ENCODE peak calls at places on chromosome 19, in four cellular contexts. S is epithelial cell of esophagus, L is hepatocyte, Q is GM23338. K is an unnamed sample.
A peak's percentile ranks its signal among the peaks of the same experiment; 100 is the strongest.

GRCh38 chr19:20661150-20661819 is at the start of gene ZNF626:
- DNase-seq in S (peak; percentile 98), L (peak; percentile 98), Q (peak; percentile 100), K (peak; percentile 91)

GRCh38 chr19:46181386-46181774 is 33.3 kb downstream of the IGFL2 start:
- DNase-seq in S (peak; percentile 37), L (no peak), Q (no peak), K (no peak)

GRCh38 chr19:16127080-16127479 is 15.4 kb downstream of the RAB8A start:
- DNase-seq in S (no peak), L (no peak), Q (no peak), K (no peak)

GRCh38 chr19:1270854-1271527 is 1.9 kb downstream of the CIRBP start:
- DNase-seq in S (no peak), L (no peak), Q (no peak), K (no peak)

GRCh38 chr19:41341669-41342490 is 11.8 kb downstream of the TGFB1 start:
- DNase-seq in S (no peak), L (no peak), Q (peak; percentile 65), K (no peak)

GRCh38 chr19:33664744-33665143 is 43.0 kb downstream of the CHST8 start:
- DNase-seq in S (no peak), L (no peak), Q (no peak), K (no peak)

GRCh38 chr19:14577885-14578427 is 4.9 kb upstream of the CLEC17A start:
- DNase-seq in S (no peak), L (no peak), Q (peak; percentile 58), K (no peak)

GRCh38 chr19:15701757-15702589 is 25.9 kb upstream of the OR10H2 start:
- DNase-seq in S (peak; percentile 49), L (no peak), Q (no peak), K (no peak)

GRCh38 chr19:15595069-15595468 is 19.9 kb upstream of the CYP4F8 start:
- DNase-seq in S (peak; percentile 15), L (no peak), Q (no peak), K (no peak)

GRCh38 chr19:41744850-41745249 is 10.5 kb upstream of the CEACAM6 start:
- DNase-seq in S (no peak), L (no peak), Q (no peak), K (no peak)

GRCh38 chr19:29371766-29372415 is 153.9 kb upstream of the VSTM2B start:
- DNase-seq in S (no peak), L (no peak), Q (no peak), K (no peak)

GRCh38 chr19:43624933-43625332 is 5.5 kb upstream of the ZNF428 start:
- DNase-seq in S (peak; percentile 71), L (no peak), Q (peak; percentile 97), K (peak; percentile 69)

GRCh38 chr19:1851581-1852293 is 3.5 kb upstream of the REXO1 start:
- DNase-seq in S (no peak), L (no peak), Q (peak; percentile 76), K (no peak)

GRCh38 chr19:47418595-47419036 is 711 bp downstream of the MEIS3 start:
- DNase-seq in S (no peak), L (no peak), Q (peak; percentile 67), K (peak; percentile 31)

GRCh38 chr19:34678421-34678820 is 943 bp downstream of the ZNF302 start:
- DNase-seq in S (no peak), L (no peak), Q (no peak), K (no peak)

GRCh38 chr19:21328402-21328801 is 808 bp downstream of the ZNF708 start:
- DNase-seq in S (peak; percentile 2), L (no peak), Q (peak; percentile 65), K (peak; percentile 4)

GRCh38 chr19:54905908-54906511 is at the start of gene NCR1:
- DNase-seq in S (no peak), L (no peak), Q (peak; percentile 27), K (no peak)

GRCh38 chr19:55482128-55482961 is 2.6 kb upstream of the NAT14 start:
- DNase-seq in S (no peak), L (no peak), Q (peak; percentile 64), K (no peak)

GRCh38 chr19:6210721-6211600 is 68.8 kb downstream of the MLLT1 start:
- DNase-seq in S (no peak), L (no peak), Q (no peak), K (no peak)

GRCh38 chr19:28213476-28214082 is 999.4 kb downstream of the UQCRFS1 start:
- DNase-seq in S (no peak), L (no peak), Q (peak; percentile 34), K (no peak)

GRCh38 chr19:23867895-23868294 is 46.8 kb upstream of the ZNF726 start:
- DNase-seq in S (no peak), L (no peak), Q (peak; percentile 8), K (no peak)

GRCh38 chr19:12695090-12695489 is 1.3 kb downstream of the FBXW9 start:
- DNase-seq in S (no peak), L (no peak), Q (no peak), K (no peak)

GRCh38 chr19:12694641-12695040 is 1.8 kb downstream of the FBXW9 start:
- DNase-seq in S (no peak), L (no peak), Q (no peak), K (no peak)

GRCh38 chr19:12696366-12697335 is at the start of gene FBXW9:
- DNase-seq in S (peak; percentile 95), L (peak; percentile 94), Q (peak; percentile 97), K (peak; percentile 99)

GRCh38 chr19:12695514-12695913 is 917 bp downstream of the FBXW9 start:
- DNase-seq in S (no peak), L (no peak), Q (no peak), K (no peak)

DNA sequence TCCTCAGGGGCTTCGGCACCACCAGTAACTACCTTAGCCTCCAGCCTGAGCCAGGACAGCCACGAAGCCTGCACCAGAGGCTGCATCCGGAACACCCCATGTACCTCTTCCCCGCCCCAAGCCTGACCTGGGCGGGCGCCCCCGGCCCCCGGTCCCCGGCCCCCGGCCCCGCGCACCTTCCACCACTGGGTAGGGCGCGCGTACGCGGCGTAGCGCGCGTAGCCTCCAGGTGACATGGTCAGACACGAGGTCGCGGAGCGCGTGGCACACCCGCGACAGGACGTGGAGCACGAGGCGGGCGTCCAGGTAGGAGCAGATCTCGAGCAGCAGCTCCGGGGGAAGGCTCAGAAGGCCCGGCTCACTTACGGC is 450 bp downstream of the FBXW9 start:
- DNase-seq in S (peak; percentile 13), L (no peak), Q (no peak), K (no peak)
- TF ChIP-seq CTCF in S (no peak), L (no peak), Q (no peak), K (no peak)

DNA sequence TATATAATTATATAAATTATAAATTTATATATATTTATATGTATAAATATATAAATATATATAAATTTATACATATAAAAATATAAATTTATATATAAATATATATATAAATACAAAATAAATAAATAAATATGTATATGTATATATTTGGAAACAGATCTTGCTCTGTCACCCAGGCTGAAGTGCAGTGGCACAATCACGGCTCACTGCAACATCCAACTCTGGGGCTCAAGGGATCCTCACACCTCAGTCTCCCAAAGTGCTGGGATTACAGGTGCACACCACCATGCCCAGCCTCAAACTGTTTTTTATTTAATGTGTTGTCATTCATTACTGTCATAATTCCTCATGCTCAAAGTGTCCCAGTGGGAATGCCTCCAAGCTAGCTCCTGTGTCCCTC is 25.2 kb upstream of the PDCD5 start:
- DNase-seq in S (no peak), L (no peak), Q (no peak), K (no peak)
- TF ChIP-seq CTCF in S (no peak), L (no peak), Q (no peak), K (no peak)

GRCh38 chr19:31461814-31462539 is 112.7 kb upstream of the TSHZ3 start:
- DNase-seq in S (no peak), L (no peak), Q (peak; percentile 47), K (no peak)
- TF ChIP-seq CTCF in S (no peak), L (no peak), Q (peak; percentile 59), K (no peak)

GRCh38 chr19:18439910-18440237 is 1.9 kb upstream of the ISYNA1 start:
- DNase-seq in S (no peak), L (no peak), Q (no peak), K (no peak)

GRCh38 chr19:18440936-18441803 is 3.2 kb upstream of the ISYNA1 start:
- DNase-seq in S (no peak), L (no peak), Q (no peak), K (no peak)

GRCh38 chr19:18441804-18442788 is 4.2 kb upstream of the ISYNA1 start:
- DNase-seq in S (no peak), L (no peak), Q (peak; percentile 24), K (no peak)

GRCh38 chr19:18439025-18439909 is 1.3 kb upstream of the ISYNA1 start:
- DNase-seq in S (peak; percentile 80), L (no peak), Q (peak; percentile 56), K (no peak)

GRCh38 chr19:18440421-18440877 is 2.5 kb upstream of the ISYNA1 start:
- DNase-seq in S (peak; percentile 30), L (no peak), Q (peak; percentile 69), K (no peak)
- TF ChIP-seq CTCF in S (no peak), L (peak; percentile 21), Q (peak; percentile 71), K (no peak)

DNA sequence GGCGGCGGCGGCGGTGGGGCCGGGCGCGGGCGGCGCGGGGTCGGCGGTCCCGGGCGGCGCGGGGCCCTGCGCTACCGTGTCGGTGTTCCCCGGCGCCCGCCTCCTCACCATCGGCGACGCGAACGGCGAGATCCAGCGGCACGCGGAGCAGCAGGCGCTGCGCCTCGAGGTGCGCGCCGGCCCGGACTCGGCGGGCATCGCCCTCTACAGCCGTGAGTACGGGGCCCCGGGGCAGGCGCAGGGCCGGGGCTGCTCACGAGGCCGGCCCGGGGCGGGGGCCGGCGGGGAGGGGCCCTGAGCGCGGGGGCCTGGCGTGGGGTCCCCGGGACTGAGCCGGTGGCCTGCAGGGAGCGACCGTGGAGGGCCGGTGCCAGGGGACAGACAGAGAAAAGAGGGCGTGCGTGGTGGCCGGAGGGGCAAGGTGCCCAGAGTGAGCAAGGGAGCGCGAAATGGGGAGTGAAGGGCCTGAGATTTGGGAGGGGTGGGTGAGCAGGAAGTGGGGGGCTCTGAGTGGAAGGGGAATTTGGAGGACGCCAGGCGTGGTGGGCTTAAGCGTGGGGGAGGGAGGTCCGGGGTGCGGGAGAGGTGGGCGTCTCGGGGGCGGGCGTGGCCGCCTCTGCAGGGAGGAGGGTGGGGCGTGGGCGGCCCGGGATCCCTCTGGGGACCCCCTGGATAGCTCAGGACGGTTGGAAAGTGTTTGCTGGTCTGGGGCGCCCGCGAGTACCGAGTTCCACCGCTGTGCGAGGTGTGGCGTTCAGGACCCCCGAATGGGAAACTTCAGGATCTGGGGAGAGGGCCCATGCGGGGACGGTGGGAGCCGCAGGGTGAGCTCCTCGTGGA is 578 bp downstream of the CARM1 start:
- DNase-seq in S (peak; percentile 24), L (peak; percentile 70), Q (peak; percentile 58), K (peak; percentile 64)
- TF ChIP-seq CTCF in S (peak; percentile 18), L (no peak), Q (no peak), K (no peak)

DNA sequence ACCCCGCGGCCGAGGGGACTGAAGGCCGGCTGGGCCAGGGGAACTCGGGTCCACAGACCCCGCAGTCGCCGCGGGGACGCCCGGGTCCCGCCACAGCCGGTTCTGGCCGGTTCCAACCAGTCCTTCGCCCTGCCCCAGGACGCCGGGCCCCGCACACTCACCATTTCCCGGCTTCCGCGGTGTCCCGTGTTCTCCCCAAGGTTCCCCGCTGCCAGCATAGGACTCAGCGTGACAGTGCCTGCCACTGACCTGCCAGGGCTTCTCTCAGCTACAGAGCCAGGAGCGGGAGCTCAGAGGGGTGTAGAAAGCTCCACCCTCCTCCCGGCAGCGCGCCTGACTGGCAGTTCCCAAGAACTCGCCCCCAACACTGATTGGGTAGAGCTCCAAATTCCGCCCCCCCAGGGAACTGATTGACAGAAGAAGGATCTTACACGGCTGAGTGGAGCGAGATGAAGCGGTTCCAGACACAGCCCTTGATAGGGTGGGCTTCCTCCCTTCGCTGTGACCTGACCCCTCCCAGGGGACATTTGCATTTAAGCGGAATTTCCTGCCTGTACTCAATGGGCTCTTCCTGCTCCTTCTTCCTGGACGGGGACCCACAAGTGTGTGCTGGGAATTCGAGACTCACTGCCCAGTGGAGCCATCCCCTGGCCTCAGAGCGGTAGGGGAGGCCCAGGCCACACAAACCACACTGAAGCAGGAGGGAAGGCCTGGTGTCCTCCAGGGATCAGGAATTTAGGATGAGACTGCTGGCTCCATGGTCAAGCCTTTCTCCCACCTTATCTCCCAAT is at the start of gene ZNF442:
- DNase-seq in S (peak; percentile 94), L (peak; percentile 98), Q (peak; percentile 100), K (peak; percentile 96)
- TF ChIP-seq CTCF in S (peak; percentile 65), L (peak; percentile 65), Q (peak; percentile 64), K (peak; percentile 32)